ENCODE peak calls at places on chromosomes 16 and 17, in eight cellular contexts. N is left cardiac atrium, H is heart right ventricle, A is KG1, R is NCI-H1436, K is NCI-H2029 treated with DMSO at 0.1 percent for 48 hours, Y is GM06990, V is cardiac fibroblast. F is an unnamed sample.

GRCh38 chr16:85919271-85920267 is 20.6 kb downstream of the IRF8 start:
- DNase-seq in N (no peak), H (no peak), A (no peak), R (no peak), K (no peak), Y (no peak), V (no peak), F (no peak)

GRCh38 chr17:64574646-64575045 is 67.9 kb downstream of the CEP95 start:
- DNase-seq in N (no peak), H (no peak), A (no peak), R (no peak), K (no peak), Y (no peak), V (peak; percentile 21), F (no peak)

GRCh38 chr17:81428121-81428515 is 32.9 kb downstream of the BAHCC1 start:
- DNase-seq in N (no peak), H (no peak), A (peak; percentile 64), R (no peak), K (peak; percentile 28), Y (no peak), V (no peak), F (peak; percentile 35)

GRCh38 chr17:78888911-78889496 is 14.0 kb downstream of the CEP295NL start:
- DNase-seq in N (no peak), H (no peak), A (no peak), R (no peak), K (no peak), Y (no peak), V (no peak), F (peak; percentile 5)

GRCh38 chr16:780296-780695 is 7.9 kb downstream of the RPUSD1 start:
- DNase-seq in N (no peak), H (no peak), A (no peak), R (no peak), K (no peak), Y (no peak), V (no peak), F (no peak)

GRCh38 chr17:83192161-83192788 is 112.9 kb downstream of the METRNL start:
- DNase-seq in N (peak; percentile 29), H (no peak), A (no peak), R (no peak), K (no peak), Y (no peak), V (no peak), F (no peak)

GRCh38 chr17:80476877-80477646 is 655 bp upstream of the NPTX1 start:
- DNase-seq in N (no peak), H (no peak), A (no peak), R (peak; percentile 26), K (no peak), Y (no peak), V (no peak), F (no peak)

GRCh38 chr17:75693500-75694481 is 26.7 kb downstream of the SAP30BP start:
- DNase-seq in N (peak; percentile 84), H (peak; percentile 78), A (no peak), R (no peak), K (peak; percentile 69), Y (no peak), V (peak; percentile 92), F (no peak)

GRCh38 chr16:21300309-21301167 is 22.4 kb upstream of the CRYM start:
- DNase-seq in N (peak; percentile 95), H (peak; percentile 98), A (peak; percentile 65), R (peak; percentile 84), K (peak; percentile 93), Y (peak; percentile 68), V (peak; percentile 100), F (peak; percentile 98)

GRCh38 chr16:19481291-19481690 is 40.6 kb downstream of the GDE1 start:
- DNase-seq in N (no peak), H (no peak), A (no peak), R (no peak), K (no peak), Y (no peak), V (peak; percentile 10), F (no peak)

GRCh38 chr16:28157768-28158535 is 53.8 kb downstream of the XPO6 start:
- DNase-seq in N (no peak), H (no peak), A (no peak), R (no peak), K (no peak), Y (no peak), V (peak; percentile 74), F (no peak)

GRCh38 chr17:72565006-72565405 is 444.2 kb downstream of the SOX9 start:
- DNase-seq in N (no peak), H (no peak), A (no peak), R (no peak), K (no peak), Y (no peak), V (no peak), F (no peak)

GRCh38 chr17:38421224-38421841 is 6.9 kb upstream of the ARHGAP23 start:
- DNase-seq in N (peak; percentile 42), H (no peak), A (no peak), R (no peak), K (no peak), Y (no peak), V (peak; percentile 79), F (no peak)

GRCh38 chr16:87336850-87337240 is 19.7 kb upstream of the C16orf95 start:
- DNase-seq in N (no peak), H (no peak), A (no peak), R (no peak), K (no peak), Y (no peak), V (no peak), F (no peak)

GRCh38 chr17:38730526-38731379 is 612 bp downstream of the CISD3 start:
- DNase-seq in N (peak; percentile 87), H (peak; percentile 77), A (no peak), R (peak; percentile 60), K (peak; percentile 67), Y (peak; percentile 46), V (peak; percentile 66), F (peak; percentile 76)

GRCh38 chr17:42667088-42667951 is 8.2 kb downstream of the TUBG2 start:
- DNase-seq in N (peak; percentile 47), H (peak; percentile 36), A (no peak), R (no peak), K (no peak), Y (no peak), V (peak; percentile 85), F (no peak)

GRCh38 chr17:8125196-8125946 is 1.5 kb upstream of the HES7 start:
- DNase-seq in N (peak; percentile 72), H (peak; percentile 86), A (peak; percentile 54), R (peak; percentile 67), K (no peak), Y (peak; percentile 78), V (peak; percentile 69), F (peak; percentile 72)

GRCh38 chr16:89172901-89173628 is 1.5 kb downstream of the CDH15 start:
- DNase-seq in N (no peak), H (no peak), A (no peak), R (no peak), K (no peak), Y (no peak), V (no peak), F (no peak)

GRCh38 chr16:85417156-85417860 is 195.8 kb upstream of the GSE1 start:
- DNase-seq in N (peak; percentile 15), H (no peak), A (no peak), R (no peak), K (no peak), Y (no peak), V (no peak), F (no peak)

GRCh38 chr17:9818760-9819159 is 3.1 kb downstream of the GSG1L2 start:
- DNase-seq in N (no peak), H (no peak), A (no peak), R (no peak), K (no peak), Y (no peak), V (no peak), F (no peak)

GRCh38 chr17:50209472-50210248 is 8.2 kb upstream of the COL1A1 start:
- DNase-seq in N (peak; percentile 91), H (peak; percentile 89), A (no peak), R (no peak), K (no peak), Y (no peak), V (peak; percentile 100), F (no peak)

GRCh38 chr16:21950782-21951521 is 2.2 kb upstream of the UQCRC2 start:
- DNase-seq in N (no peak), H (no peak), A (no peak), R (no peak), K (no peak), Y (no peak), V (peak; percentile 54), F (no peak)

GRCh38 chr17:78532922-78533640 is 44.1 kb downstream of the DNAH17 start:
- DNase-seq in N (no peak), H (no peak), A (no peak), R (no peak), K (no peak), Y (no peak), V (peak; percentile 21), F (no peak)

GRCh38 chr17:6994118-6994598 is 1.7 kb upstream of the ALOX12 start:
- DNase-seq in N (no peak), H (no peak), A (no peak), R (no peak), K (no peak), Y (no peak), V (no peak), F (no peak)

GRCh38 chr17:44987194-44987882 is 19.2 kb upstream of the C1QL1 start:
- DNase-seq in N (no peak), H (no peak), A (no peak), R (peak; percentile 43), K (no peak), Y (no peak), V (no peak), F (no peak)

GRCh38 chr16:27238591-27238990 is 30.0 kb downstream of the NSMCE1 start:
- DNase-seq in N (no peak), H (no peak), A (no peak), R (no peak), K (no peak), Y (no peak), V (no peak), F (no peak)

GRCh38 chr17:80575057-80575875 is 30.6 kb downstream of the RPTOR start:
- DNase-seq in N (peak; percentile 85), H (peak; percentile 69), A (peak; percentile 83), R (peak; percentile 94), K (no peak), Y (peak; percentile 69), V (peak; percentile 86), F (peak; percentile 68)

GRCh38 chr16:11612110-11612981 is 25.6 kb upstream of the LITAF start:
- DNase-seq in N (no peak), H (no peak), A (no peak), R (no peak), K (no peak), Y (no peak), V (no peak), F (no peak)

GRCh38 chr17:38350035-38350434 is 1.6 kb upstream of the SOCS7 start:
- DNase-seq in N (no peak), H (no peak), A (no peak), R (no peak), K (no peak), Y (no peak), V (no peak), F (no peak)

GRCh38 chr16:20225334-20225733 is 102.0 kb downstream of the GP2 start:
- DNase-seq in N (no peak), H (no peak), A (no peak), R (no peak), K (no peak), Y (no peak), V (no peak), F (no peak)

GRCh38 chr16:25575363-25575762 is 116.4 kb upstream of the HS3ST4 start:
- DNase-seq in N (no peak), H (no peak), A (no peak), R (no peak), K (no peak), Y (no peak), V (no peak), F (no peak)